ENCODE peak calls at places on chromosomes 16 and 17, in six cellular contexts. A, B, F, Q, Z and J are unnamed samples.
A peak's percentile ranks its signal among the peaks of the same experiment; 100 is the strongest.

GRCh38 chr17:22692066-22692800 is 999.9 kb downstream of the KCNJ18 start:
- DNase-seq in A (no peak), B (no peak), F (no peak), Q (no peak), Z (no peak), J (no peak)

GRCh38 chr17:50272711-50273653 is 1.3 kb upstream of the TMEM92 start:
- DNase-seq in A (peak; percentile 28), B (peak; percentile 49), F (peak; percentile 70), Q (peak; percentile 51), Z (no peak), J (peak; percentile 38)

GRCh38 chr16:64362193-64362592 is 759.7 kb downstream of the CDH11 start:
- DNase-seq in A (no peak), B (no peak), F (peak; percentile 45), Q (no peak), Z (no peak), J (no peak)

GRCh38 chr17:7932483-7932891 is 481 bp downstream of the CNTROB start:
- DNase-seq in A (no peak), B (no peak), F (peak; percentile 59), Q (no peak), Z (peak; percentile 40), J (peak; percentile 71)

GRCh38 chr17:50505731-50506130 is 2.5 kb upstream of the MYCBPAP start:
- DNase-seq in A (no peak), B (no peak), F (no peak), Q (no peak), Z (no peak), J (no peak)

GRCh38 chr16:70665806-70666735 is 19.7 kb downstream of the IL34 start:
- DNase-seq in A (no peak), B (no peak), F (no peak), Q (no peak), Z (no peak), J (no peak)

GRCh38 chr16:55495616-55496289 is 13.1 kb upstream of the LPCAT2 start:
- DNase-seq in A (no peak), B (no peak), F (no peak), Q (no peak), Z (no peak), J (no peak)

GRCh38 chr16:85553436-85554113 is 59.5 kb upstream of the GSE1 start:
- DNase-seq in A (peak; percentile 36), B (peak; percentile 74), F (peak; percentile 71), Q (peak; percentile 35), Z (peak; percentile 72), J (peak; percentile 60)

GRCh38 chr16:67444259-67445125 is 13.6 kb downstream of the HSD11B2 start:
- DNase-seq in A (no peak), B (no peak), F (no peak), Q (no peak), Z (no peak), J (no peak)

GRCh38 chr17:57902800-57903759 is 52.1 kb downstream of the CUEDC1 start:
- DNase-seq in A (no peak), B (peak; percentile 99), F (peak; percentile 85), Q (no peak), Z (peak; percentile 86), J (peak; percentile 98)